ENCODE peak calls at places on chromosomes 12 and 14, in ten cellular contexts. B, W, I, T, Q, C, D, R, X and K are unnamed samples.

GRCh38 chr12:4584281-4584680 is 22.3 kb downstream of the DYRK4 start:
- DNase-seq in C (no peak), D (no peak), Q (no peak), X (no peak), I (no peak), T (no peak), B (no peak), W (no peak), R (no peak), K (no peak)

GRCh38 chr12:2405039-2405438 is 352.3 kb downstream of the CACNA1C start:
- DNase-seq in B (no peak), X (no peak), W (no peak), R (no peak), T (no peak), I (no peak), Q (no peak), D (no peak), C (no peak), K (no peak)

GRCh38 chr12:75460194-75460593 is 20.4 kb upstream of the GLIPR1 start:
- DNase-seq in I (no peak), D (no peak), R (no peak), B (no peak), T (no peak), W (peak; percentile 26), C (no peak), X (no peak), Q (no peak), K (no peak)

GRCh38 chr14:70045715-70046535 is 142.8 kb downstream of the SLC8A3 start:
- DNase-seq in X (peak; percentile 61), W (peak; percentile 33), R (peak; percentile 60), I (no peak), T (peak; percentile 62), B (peak; percentile 2), Q (peak; percentile 71), C (peak; percentile 88), D (peak; percentile 51), K (peak; percentile 27)

GRCh38 chr12:114902665-114903393 is 218.9 kb upstream of the TBX3 start:
- DNase-seq in D (no peak), R (peak; percentile 15), W (peak; percentile 87), T (no peak), X (peak; percentile 82), Q (no peak), B (peak; percentile 82), I (no peak), C (no peak), K (no peak)

GRCh38 chr12:28507867-28508266 is 317.6 kb downstream of the CCDC91 start:
- DNase-seq in C (no peak), R (no peak), B (no peak), W (no peak), I (no peak), X (no peak), Q (no peak), D (no peak), T (no peak), K (no peak)

GRCh38 chr12:33376153-33376552 is 63.5 kb downstream of the SYT10 start:
- DNase-seq in I (no peak), T (no peak), X (no peak), D (no peak), C (no peak), B (no peak), R (no peak), Q (no peak), W (no peak), K (no peak)

GRCh38 chr12:116672842-116673516 is 64.9 kb downstream of the SPRING1 start:
- DNase-seq in R (peak; percentile 71), W (no peak), Q (no peak), X (no peak), C (no peak), B (no peak), D (no peak), T (no peak), I (no peak), K (peak; percentile 23)

GRCh38 chr14:58280954-58281787 is 17.2 kb upstream of the ARID4A start:
- DNase-seq in Q (peak; percentile 28), R (peak; percentile 22), X (peak; percentile 97), C (no peak), I (no peak), W (peak; percentile 94), B (peak; percentile 92), D (peak; percentile 45), T (no peak), K (peak; percentile 42)

GRCh38 chr12:20547788-20548575 is 147.2 kb upstream of the SLCO1C1 start:
- DNase-seq in C (no peak), Q (no peak), R (no peak), I (no peak), W (peak; percentile 47), X (no peak), T (no peak), B (peak; percentile 34), D (no peak), K (no peak)

GRCh38 chr12:66127695-66128094 is 2.9 kb downstream of the LLPH start:
- DNase-seq in I (no peak), W (peak; percentile 42), X (no peak), B (peak; percentile 26), Q (no peak), C (no peak), R (no peak), D (no peak), T (no peak), K (no peak)

GRCh38 chr12:66129934-66130266 is 650 bp downstream of the LLPH start:
- DNase-seq in X (no peak), R (peak; percentile 26), C (no peak), B (peak; percentile 23), W (peak; percentile 29), Q (peak; percentile 20), D (no peak), I (no peak), T (no peak), K (no peak)

GRCh38 chr12:66132408-66132807 is 1.9 kb upstream of the LLPH start:
- DNase-seq in T (no peak), R (no peak), W (peak; percentile 89), I (no peak), D (no peak), B (peak; percentile 82), X (peak; percentile 83), C (no peak), Q (no peak), K (no peak)

GRCh38 chr12:66130267-66131066 is at the start of gene LLPH:
- DNase-seq in Q (peak; percentile 92), W (peak; percentile 89), T (peak; percentile 76), X (peak; percentile 76), C (peak; percentile 88), I (peak; percentile 82), D (peak; percentile 93), B (peak; percentile 77), R (peak; percentile 95), K (peak; percentile 95)

DNA sequence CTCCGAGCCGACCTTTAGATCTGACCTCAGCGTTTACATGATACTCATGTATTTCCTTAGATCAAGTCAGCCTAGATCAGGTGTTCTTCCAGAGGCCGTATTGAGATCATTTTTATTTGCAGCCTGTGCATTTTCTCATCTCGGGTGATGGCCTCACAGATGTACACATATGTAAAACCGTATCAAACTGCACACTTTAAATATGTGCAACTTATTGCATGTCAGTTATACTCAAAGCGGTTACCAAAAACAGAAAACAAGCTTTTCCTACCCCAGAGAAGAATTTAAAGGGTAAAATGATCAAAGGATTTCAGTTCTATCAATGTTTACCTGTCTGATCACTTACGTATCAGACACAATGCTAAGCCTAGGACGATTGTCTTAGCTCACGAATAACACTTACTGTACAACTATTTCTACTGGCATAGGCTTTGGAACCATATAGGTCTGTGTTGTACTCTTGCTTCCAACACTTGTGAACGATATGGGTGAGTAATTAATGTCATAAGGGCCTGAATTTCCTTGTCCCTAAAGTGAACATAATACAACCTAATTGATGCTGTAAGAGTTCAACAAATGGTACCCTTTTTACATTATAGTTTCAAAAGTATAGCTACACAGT is 628 bp upstream of the LLPH start:
- DNase-seq in I (no peak), D (no peak), Q (no peak), X (no peak), W (no peak), R (no peak), T (no peak), C (no peak), B (no peak), K (no peak)
- TF ChIP-seq CTCF in I (no peak), D (no peak), Q (no peak), X (no peak), W (no peak), R (no peak), T (no peak), C (no peak), B (no peak), K (no peak)

GRCh38 chr12:91577586-91578539 is 395.2 kb upstream of the DCN start:
- DNase-seq in T (no peak), Q (peak; percentile 40), C (no peak), I (no peak), R (peak; percentile 18), B (peak; percentile 15), D (peak; percentile 37), W (peak; percentile 30), X (peak; percentile 12), K (no peak)
- TF ChIP-seq CTCF in T (peak; percentile 72), Q (peak; percentile 57), C (peak; percentile 84), I (peak; percentile 85), R (peak; percentile 30), B (peak; percentile 50), D (peak; percentile 24), W (peak; percentile 41), X (peak; percentile 86), K (peak; percentile 73)

GRCh38 chr14:75450381-75451276 is 22.8 kb downstream of the JDP2 start:
- DNase-seq in B (peak; percentile 37), W (peak; percentile 58), R (no peak), X (no peak), C (no peak), Q (no peak), I (no peak), T (no peak), D (no peak), K (no peak)
- TF ChIP-seq CTCF in B (no peak), W (no peak), R (no peak), X (no peak), C (no peak), Q (no peak), I (no peak), T (no peak), D (no peak), K (no peak)

GRCh38 chr12:64387201-64387816 is 3.2 kb downstream of the C12orf56 start:
- DNase-seq in C (no peak), X (no peak), I (no peak), B (no peak), Q (no peak), R (no peak), W (no peak), T (no peak), D (no peak), K (no peak)

GRCh38 chr12:64389154-64389553 is 1.4 kb downstream of the C12orf56 start:
- DNase-seq in R (no peak), Q (no peak), C (no peak), B (no peak), D (no peak), W (no peak), I (no peak), X (no peak), T (no peak), K (no peak)

GRCh38 chr12:64395739-64396138 is 5.2 kb upstream of the C12orf56 start:
- DNase-seq in B (no peak), X (no peak), C (no peak), Q (no peak), I (no peak), W (peak; percentile 31), T (no peak), R (no peak), D (no peak), K (no peak)

GRCh38 chr12:64390275-64390851 is at the start of gene C12orf56:
- DNase-seq in D (peak; percentile 43), C (peak; percentile 62), B (peak; percentile 27), R (no peak), I (no peak), T (peak; percentile 11), Q (peak; percentile 84), W (peak; percentile 36), X (no peak), K (peak; percentile 40)

GRCh38 chr12:64392221-64392620 is 1.7 kb upstream of the C12orf56 start:
- DNase-seq in D (peak; percentile 49), T (no peak), B (peak; percentile 30), C (no peak), R (peak; percentile 57), W (peak; percentile 42), Q (peak; percentile 54), I (no peak), X (peak; percentile 13), K (peak; percentile 39)
- TF ChIP-seq CTCF in D (no peak), T (peak; percentile 56), B (peak; percentile 42), C (no peak), R (peak; percentile 28), W (peak; percentile 47), Q (peak; percentile 57), I (peak; percentile 48), X (peak; percentile 76), K (peak; percentile 35)